ENCODE peak calls at places on chromosomes 6 and 20, in six cellular contexts. D is heart right ventricle; B is tibial artery; P is body of pancreas; V is CD8-positive, alpha-beta T cell; M is right lobe of liver. O is an unnamed sample. For H3K27me3 and H3K4me1, the result is how much of the 10 kb centered on the place peaks cover.

GRCh38 chr20:4102381-4102780 is 87.0 kb upstream of the RNF24 start:
- DNase-seq in B (no peak), D (no peak), M (no peak), V (no peak), P (no peak), O (no peak)

GRCh38 chr20:36491901-36492617 is 49.3 kb upstream of the MYL9 start:
- DNase-seq in P (no peak), B (no peak), M (no peak), D (peak), V (peak), O (no peak)

GRCh38 chr20:44396369-44396768 is 40.9 kb downstream of the HNF4A start:
- DNase-seq in M (no peak), P (no peak), B (no peak), V (no peak), D (no peak), O (no peak)

GRCh38 chr6:5085638-5086293 is 625 bp downstream of the PPP1R3G start:
- DNase-seq in B (peak), P (no peak), V (no peak), D (no peak), M (no peak), O (no peak)

GRCh38 chr6:88165877-88166492 is at the start of gene CNR1:
- DNase-seq in P (peak), V (no peak), B (peak), M (peak), D (peak), O (peak)

GRCh38 chr6:166850677-166851076 is 105.7 kb downstream of the RNASET2 start:
- DNase-seq in B (no peak), D (no peak), V (no peak), P (no peak), M (no peak), O (no peak)

GRCh38 chr6:71906813-71907212 is 20.5 kb downstream of the RIMS1 start:
- DNase-seq in D (no peak), V (no peak), M (no peak), B (no peak), P (no peak), O (no peak)

GRCh38 chr20:40897177-40897700 is 131.4 kb upstream of the TOP1 start:
- DNase-seq in D (no peak), P (no peak), M (no peak), B (no peak), V (no peak), O (no peak)

GRCh38 chr6:134437376-134437775 is 119.5 kb upstream of the SGK1 start:
- DNase-seq in V (no peak), M (no peak), P (no peak), B (no peak), D (no peak), O (peak)

GRCh38 chr20:1803216-1804128 is 91.7 kb upstream of the SIRPA start:
- DNase-seq in M (peak), P (no peak), B (peak), V (peak), D (peak), O (peak)

GRCh38 chr20:37968726-37969401 is 64.4 kb downstream of the TTI1 start:
- DNase-seq in D (no peak), M (no peak), P (no peak), V (peak), B (peak), O (no peak)

GRCh38 chr20:50504231-50504823 is 5.9 kb upstream of the PTPN1 start:
- DNase-seq in V (no peak), M (no peak), P (no peak), B (no peak), D (no peak), O (no peak)

GRCh38 chr6:142318714-142319113 is 16.9 kb downstream of the ADGRG6 start:
- DNase-seq in D (no peak), V (no peak), M (no peak), B (no peak), P (no peak), O (no peak)

GRCh38 chr20:34185766-34186620 is 55.2 kb upstream of the ASIP start:
- DNase-seq in P (no peak), D (no peak), B (no peak), V (no peak), M (no peak), O (no peak)

GRCh38 chr6:137745321-137745720 is 121.7 kb upstream of the TNFAIP3 start:
- DNase-seq in M (no peak), P (no peak), D (no peak), B (no peak), V (no peak), O (no peak)

GRCh38 chr6:127858992-127859391 is 41.9 kb downstream of the THEMIS start:
- DNase-seq in M (no peak), P (no peak), V (no peak), B (no peak), D (no peak), O (no peak)

GRCh38 chr6:134238960-134239795 is 78.7 kb downstream of the SGK1 start:
- DNase-seq in V (no peak), B (no peak), D (peak), P (no peak), M (no peak), O (no peak)

GRCh38 chr20:12255571-12255970 is 337.9 kb downstream of the BTBD3 start:
- DNase-seq in B (no peak), P (no peak), M (no peak), V (no peak), D (no peak), O (no peak)

GRCh38 chr6:14502551-14502950 is 385.0 kb downstream of the CD83 start:
- DNase-seq in V (no peak), P (no peak), M (no peak), D (no peak), B (no peak), O (no peak)

GRCh38 chr6:106488494-106489369 is 128.2 kb downstream of the CRYBG1 start:
- DNase-seq in V (no peak), P (peak), B (no peak), D (no peak), M (no peak), O (no peak)

GRCh38 chr6:142886431-142887170 is 58.4 kb downstream of the HIVEP2 start:
- DNase-seq in M (no peak), B (no peak), V (no peak), P (no peak), D (no peak), O (no peak)

GRCh38 chr6:16839780-16840179 is 78.5 kb upstream of the ATXN1 start:
- DNase-seq in V (no peak), B (no peak), P (no peak), M (no peak), D (no peak), O (no peak)

GRCh38 chr6:69936674-69937363 is 70.5 kb downstream of the COL19A1 start:
- DNase-seq in M (no peak), D (peak), P (peak), V (no peak), B (no peak), O (no peak)

GRCh38 chr20:44125332-44126127 is 61.5 kb downstream of the JPH2 start:
- DNase-seq in V (no peak), B (no peak), M (no peak), P (no peak), D (no peak), O (no peak)

GRCh38 chr6:34491091-34491430 is 25.2 kb downstream of the PACSIN1 start:
- DNase-seq in P (no peak), V (no peak), D (no peak), M (no peak), B (no peak), O (no peak)

GRCh38 chr6:156876302-156876701 is 99.1 kb downstream of the ARID1B start:
- DNase-seq in P (peak), V (no peak), M (no peak), D (no peak), B (no peak), O (no peak)

GRCh38 chr6:134097114-134097707 is 44.8 kb upstream of the SLC2A12 start:
- DNase-seq in M (no peak), P (peak), D (peak), B (no peak), V (peak), O (no peak)

GRCh38 chr20:23884136-23884770 is 4.7 kb upstream of the CST5 start:
- DNase-seq in P (no peak), D (no peak), V (no peak), M (no peak), B (no peak), O (no peak)

GRCh38 chr6:107646776-107647438 is 157.0 kb downstream of the SOBP start:
- DNase-seq in V (no peak), M (no peak), B (no peak), D (no peak), P (no peak), O (no peak)

GRCh38 chr20:64222273-64222672 is 33.3 kb upstream of the PCMTD2 start:
- DNase-seq in V (no peak), P (no peak), B (no peak), M (peak), D (no peak), O (no peak)

GRCh38 chr20:16801919-16802651 is 53.9 kb downstream of the OTOR start:
- DNase-seq in M (no peak), D (peak), B (no peak), P (peak), V (peak), O (no peak)

GRCh38 chr6:80969439-80969838 is 783.0 kb downstream of the TENT5A start:
- DNase-seq in D (no peak), B (no peak), P (no peak), M (no peak), V (no peak), O (no peak)

GRCh38 chr6:7201732-7202541 is 94.2 kb downstream of the RREB1 start:
- DNase-seq in B (peak), V (no peak), P (no peak), M (peak), D (peak), O (peak)

GRCh38 chr20:60268502-60268901 is 310.3 kb downstream of the CDH26 start:
- DNase-seq in V (no peak), D (no peak), M (no peak), P (no peak), B (no peak), O (no peak)

GRCh38 chr20:12383770-12384304 is 466.1 kb downstream of the BTBD3 start:
- DNase-seq in M (no peak), P (no peak), B (no peak), D (no peak), V (no peak), O (no peak)

DNA sequence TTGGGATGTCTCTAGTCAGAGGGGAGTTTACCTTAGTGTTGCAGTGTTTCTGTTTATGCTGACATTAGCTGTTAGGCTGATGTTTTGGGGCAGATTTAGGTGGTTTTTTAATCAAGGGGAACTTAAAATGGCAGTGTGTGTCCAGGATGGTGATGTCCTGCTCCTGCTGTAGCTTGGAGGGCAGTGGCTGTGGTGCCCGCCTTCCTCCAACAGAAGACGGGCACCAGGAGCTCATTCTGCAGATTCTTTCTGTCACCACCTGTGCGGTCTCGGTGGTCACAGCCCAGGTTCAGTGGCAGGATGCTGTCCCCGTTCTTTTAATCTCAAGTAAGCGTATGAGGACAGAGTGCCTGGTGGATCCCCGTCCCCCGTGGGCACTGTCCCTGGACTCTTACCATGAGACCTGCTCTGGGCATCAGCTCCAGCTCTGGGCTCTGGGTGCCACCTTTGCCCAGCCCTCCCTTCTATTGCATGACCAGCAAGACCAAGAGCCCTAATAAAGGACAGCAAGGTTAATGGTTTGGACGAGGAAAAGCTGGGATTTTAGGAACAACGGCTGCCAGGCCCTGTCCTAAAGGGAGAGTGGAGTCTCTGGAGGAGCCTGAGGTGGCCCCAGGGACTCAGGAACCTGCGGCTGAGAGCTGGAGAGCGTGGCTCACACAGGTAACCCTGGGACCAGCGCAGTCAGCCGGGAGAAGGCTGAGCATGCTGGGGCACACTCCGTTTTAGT is 217.3 kb downstream of the ERMARD start:
- DNase-seq in B (no peak), V (no peak), P (no peak), D (no peak), M (no peak), O (no peak)
- H3K27me3 ChIP-seq in B (under half), V (under half), P (under half), D (under half), M (under half), O (under half)

DNA sequence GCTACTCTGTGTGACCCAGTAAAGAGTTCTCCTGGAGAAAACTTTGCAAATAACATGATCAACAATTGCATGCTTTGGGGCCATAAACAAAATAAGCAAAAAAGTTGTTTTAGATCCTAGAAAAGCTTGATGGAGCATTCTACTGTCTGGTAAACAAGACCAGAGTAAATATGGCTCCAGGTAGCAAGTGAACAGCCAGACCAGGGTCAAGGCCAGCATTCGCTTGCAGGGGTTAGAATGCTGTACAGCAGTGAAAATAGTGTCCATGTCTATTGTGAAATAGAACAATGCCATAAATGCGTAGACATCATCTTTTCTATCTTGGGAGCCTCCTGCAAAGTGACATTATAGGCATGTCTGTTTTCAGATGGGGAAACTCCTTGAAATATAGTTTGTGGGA is 216.7 kb downstream of the PLCB4 start:
- DNase-seq in M (no peak), P (no peak), V (no peak), D (no peak), B (no peak), O (no peak)
- TF ChIP-seq CTCF in M (no peak), P (no peak), V (no peak), D (no peak), B (no peak), O (no peak)

GRCh38 chr6:37243816-37244370 is 13.7 kb upstream of the TBC1D22B start:
- DNase-seq in D (no peak), P (no peak), B (no peak), M (no peak), V (no peak), O (no peak)
- H3K4me1 ChIP-seq in D (under half), P (under half), B (under half), M (under half), V (under half), O (half or more)

GRCh38 chr6:30987304-30987703 is 3.8 kb downstream of the MUC21 start:
- DNase-seq in B (no peak), P (no peak), D (no peak), M (no peak), V (no peak), O (no peak)

GRCh38 chr6:30981942-30982772 is 1.4 kb upstream of the MUC21 start:
- DNase-seq in B (no peak), P (peak), M (no peak), V (no peak), D (peak), O (peak)

GRCh38 chr6:30979690-30980089 is 3.8 kb upstream of the MUC21 start:
- DNase-seq in M (no peak), D (no peak), V (no peak), P (no peak), B (no peak), O (no peak)

GRCh38 chr6:30985490-30985889 is 2.0 kb downstream of the MUC21 start:
- DNase-seq in M (no peak), V (no peak), P (no peak), B (no peak), D (no peak), O (no peak)

GRCh38 chr6:30983439-30983838 is at the start of gene MUC21:
- DNase-seq in P (no peak), M (no peak), V (no peak), B (no peak), D (no peak), O (no peak)
- H3K27me3 ChIP-seq in P (under half), M (under half), V (under half), B (under half), D (under half), O (under half)

GRCh38 chr6:24910331-24910849 is 25.4 kb downstream of the RIPOR2 start:
- DNase-seq in D (peak), B (no peak), M (no peak), P (no peak), V (no peak), O (no peak)
- TF ChIP-seq CTCF in D (peak), B (no peak), M (no peak), P (no peak), V (no peak), O (no peak)